ENCODE peak calls at places on chromosomes 3 and 15, in eight cellular contexts. One of them, this sample, is unnamed.
A peak's percentile ranks its signal among the peaks of the same experiment; 100 is the strongest.

GRCh38 chr3:149813367-149814281 is 609 bp downstream of the RNF13 start:
- DNase-seq in activated CD8-positive, alpha-beta memory T cell treated with anti-CD3 and anti-CD28 coated beads for 4 hours: no peak
- DNase-seq in dorsolateral prefrontal cortex: peak; percentile 22
- DNase-seq in activated T-helper 1 cell treated with anti-CD3 and anti-CD28 coated beads, Interleukin-2, amount 50 U/mL, for 16 hours: no peak
- DNase-seq in astrocyte of the spinal cord: peak; percentile 44
- DNase-seq in mesothelial cell of epicardium: no peak
- DNase-seq in IMR-90: peak; percentile 47
- DNase-seq in neural progenitor cell: peak; percentile 64
- DNase-seq in this sample: no peak

GRCh38 chr15:99021027-99021624 is 13.5 kb upstream of the PGPEP1L start:
- DNase-seq in activated CD8-positive, alpha-beta memory T cell treated with anti-CD3 and anti-CD28 coated beads for 4 hours: no peak
- DNase-seq in dorsolateral prefrontal cortex: no peak
- DNase-seq in activated T-helper 1 cell treated with anti-CD3 and anti-CD28 coated beads, Interleukin-2, amount 50 U/mL, for 16 hours: no peak
- DNase-seq in astrocyte of the spinal cord: no peak
- DNase-seq in mesothelial cell of epicardium: no peak
- DNase-seq in IMR-90: no peak
- DNase-seq in neural progenitor cell: no peak
- DNase-seq in this sample: no peak

GRCh38 chr3:134423153-134423552 is 48.9 kb upstream of the AMOTL2 start:
- DNase-seq in activated CD8-positive, alpha-beta memory T cell treated with anti-CD3 and anti-CD28 coated beads for 4 hours: no peak
- DNase-seq in dorsolateral prefrontal cortex: no peak
- DNase-seq in activated T-helper 1 cell treated with anti-CD3 and anti-CD28 coated beads, Interleukin-2, amount 50 U/mL, for 16 hours: no peak
- DNase-seq in astrocyte of the spinal cord: peak; percentile 61
- DNase-seq in mesothelial cell of epicardium: no peak
- DNase-seq in IMR-90: peak; percentile 74
- DNase-seq in neural progenitor cell: peak; percentile 51
- DNase-seq in this sample: no peak

GRCh38 chr15:60093273-60094067 is 89.4 kb downstream of the FOXB1 start:
- DNase-seq in activated CD8-positive, alpha-beta memory T cell treated with anti-CD3 and anti-CD28 coated beads for 4 hours: no peak
- DNase-seq in dorsolateral prefrontal cortex: no peak
- DNase-seq in activated T-helper 1 cell treated with anti-CD3 and anti-CD28 coated beads, Interleukin-2, amount 50 U/mL, for 16 hours: no peak
- DNase-seq in astrocyte of the spinal cord: no peak
- DNase-seq in mesothelial cell of epicardium: no peak
- DNase-seq in IMR-90: no peak
- DNase-seq in neural progenitor cell: no peak
- DNase-seq in this sample: no peak

GRCh38 chr3:118534519-118534918 is 500.1 kb downstream of the IGSF11 start:
- DNase-seq in activated CD8-positive, alpha-beta memory T cell treated with anti-CD3 and anti-CD28 coated beads for 4 hours: no peak
- DNase-seq in dorsolateral prefrontal cortex: no peak
- DNase-seq in activated T-helper 1 cell treated with anti-CD3 and anti-CD28 coated beads, Interleukin-2, amount 50 U/mL, for 16 hours: no peak
- DNase-seq in astrocyte of the spinal cord: no peak
- DNase-seq in mesothelial cell of epicardium: no peak
- DNase-seq in IMR-90: no peak
- DNase-seq in neural progenitor cell: no peak
- DNase-seq in this sample: no peak

GRCh38 chr3:40971191-40972168 is 227.8 kb upstream of the CTNNB1 start:
- DNase-seq in activated CD8-positive, alpha-beta memory T cell treated with anti-CD3 and anti-CD28 coated beads for 4 hours: no peak
- DNase-seq in dorsolateral prefrontal cortex: no peak
- DNase-seq in activated T-helper 1 cell treated with anti-CD3 and anti-CD28 coated beads, Interleukin-2, amount 50 U/mL, for 16 hours: no peak
- DNase-seq in astrocyte of the spinal cord: peak; percentile 99
- DNase-seq in mesothelial cell of epicardium: no peak
- DNase-seq in IMR-90: peak; percentile 86
- DNase-seq in neural progenitor cell: no peak
- DNase-seq in this sample: no peak

GRCh38 chr15:87461621-87462020 is 794.9 kb downstream of the NTRK3 start:
- DNase-seq in activated CD8-positive, alpha-beta memory T cell treated with anti-CD3 and anti-CD28 coated beads for 4 hours: no peak
- DNase-seq in dorsolateral prefrontal cortex: no peak
- DNase-seq in activated T-helper 1 cell treated with anti-CD3 and anti-CD28 coated beads, Interleukin-2, amount 50 U/mL, for 16 hours: no peak
- DNase-seq in astrocyte of the spinal cord: no peak
- DNase-seq in mesothelial cell of epicardium: no peak
- DNase-seq in IMR-90: no peak
- DNase-seq in neural progenitor cell: no peak
- DNase-seq in this sample: no peak

GRCh38 chr3:127682576-127682975 is 9.8 kb downstream of the ABTB1 start:
- DNase-seq in activated CD8-positive, alpha-beta memory T cell treated with anti-CD3 and anti-CD28 coated beads for 4 hours: no peak
- DNase-seq in dorsolateral prefrontal cortex: peak; percentile 13
- DNase-seq in activated T-helper 1 cell treated with anti-CD3 and anti-CD28 coated beads, Interleukin-2, amount 50 U/mL, for 16 hours: no peak
- DNase-seq in astrocyte of the spinal cord: no peak
- DNase-seq in mesothelial cell of epicardium: no peak
- DNase-seq in IMR-90: no peak
- DNase-seq in neural progenitor cell: no peak
- DNase-seq in this sample: no peak

GRCh38 chr3:147355104-147355854 is 51.1 kb downstream of the ZIC4 start:
- DNase-seq in activated CD8-positive, alpha-beta memory T cell treated with anti-CD3 and anti-CD28 coated beads for 4 hours: no peak
- DNase-seq in dorsolateral prefrontal cortex: no peak
- DNase-seq in activated T-helper 1 cell treated with anti-CD3 and anti-CD28 coated beads, Interleukin-2, amount 50 U/mL, for 16 hours: no peak
- DNase-seq in astrocyte of the spinal cord: no peak
- DNase-seq in mesothelial cell of epicardium: no peak
- DNase-seq in IMR-90: no peak
- DNase-seq in neural progenitor cell: peak; percentile 63
- DNase-seq in this sample: no peak

GRCh38 chr15:82648257-82649103 is 1.3 kb upstream of the CPEB1 start:
- DNase-seq in activated CD8-positive, alpha-beta memory T cell treated with anti-CD3 and anti-CD28 coated beads for 4 hours: no peak
- DNase-seq in dorsolateral prefrontal cortex: no peak
- DNase-seq in activated T-helper 1 cell treated with anti-CD3 and anti-CD28 coated beads, Interleukin-2, amount 50 U/mL, for 16 hours: no peak
- DNase-seq in astrocyte of the spinal cord: no peak
- DNase-seq in mesothelial cell of epicardium: no peak
- DNase-seq in IMR-90: no peak
- DNase-seq in neural progenitor cell: peak; percentile 65
- DNase-seq in this sample: no peak

GRCh38 chr3:142595581-142595950 is 627 bp upstream of the PLS1 start:
- DNase-seq in activated CD8-positive, alpha-beta memory T cell treated with anti-CD3 and anti-CD28 coated beads for 4 hours: no peak
- DNase-seq in dorsolateral prefrontal cortex: no peak
- DNase-seq in activated T-helper 1 cell treated with anti-CD3 and anti-CD28 coated beads, Interleukin-2, amount 50 U/mL, for 16 hours: no peak
- DNase-seq in astrocyte of the spinal cord: peak; percentile 87
- DNase-seq in mesothelial cell of epicardium: no peak
- DNase-seq in IMR-90: peak; percentile 86
- DNase-seq in neural progenitor cell: no peak
- DNase-seq in this sample: no peak

GRCh38 chr15:42035362-42035761 is 14.5 kb upstream of the PLA2G4E start:
- DNase-seq in activated CD8-positive, alpha-beta memory T cell treated with anti-CD3 and anti-CD28 coated beads for 4 hours: no peak
- DNase-seq in dorsolateral prefrontal cortex: no peak
- DNase-seq in activated T-helper 1 cell treated with anti-CD3 and anti-CD28 coated beads, Interleukin-2, amount 50 U/mL, for 16 hours: no peak
- DNase-seq in astrocyte of the spinal cord: no peak
- DNase-seq in mesothelial cell of epicardium: no peak
- DNase-seq in IMR-90: peak; percentile 11
- DNase-seq in neural progenitor cell: no peak
- DNase-seq in this sample: no peak

GRCh38 chr3:125062904-125063618 is 7.3 kb upstream of the HEG1 start:
- DNase-seq in activated CD8-positive, alpha-beta memory T cell treated with anti-CD3 and anti-CD28 coated beads for 4 hours: no peak
- DNase-seq in dorsolateral prefrontal cortex: no peak
- DNase-seq in activated T-helper 1 cell treated with anti-CD3 and anti-CD28 coated beads, Interleukin-2, amount 50 U/mL, for 16 hours: no peak
- DNase-seq in astrocyte of the spinal cord: peak; percentile 91
- DNase-seq in mesothelial cell of epicardium: no peak
- DNase-seq in IMR-90: peak; percentile 97
- DNase-seq in neural progenitor cell: no peak
- DNase-seq in this sample: no peak

GRCh38 chr15:67013696-67014095 is 51.7 kb upstream of the SMAD3 start:
- DNase-seq in activated CD8-positive, alpha-beta memory T cell treated with anti-CD3 and anti-CD28 coated beads for 4 hours: no peak
- DNase-seq in dorsolateral prefrontal cortex: no peak
- DNase-seq in activated T-helper 1 cell treated with anti-CD3 and anti-CD28 coated beads, Interleukin-2, amount 50 U/mL, for 16 hours: no peak
- DNase-seq in astrocyte of the spinal cord: peak; percentile 92
- DNase-seq in mesothelial cell of epicardium: no peak
- DNase-seq in IMR-90: peak; percentile 80
- DNase-seq in neural progenitor cell: peak; percentile 75
- DNase-seq in this sample: no peak

GRCh38 chr3:5136619-5137429 is 14.7 kb downstream of the ARL8B start:
- DNase-seq in activated CD8-positive, alpha-beta memory T cell treated with anti-CD3 and anti-CD28 coated beads for 4 hours: no peak
- DNase-seq in dorsolateral prefrontal cortex: no peak
- DNase-seq in activated T-helper 1 cell treated with anti-CD3 and anti-CD28 coated beads, Interleukin-2, amount 50 U/mL, for 16 hours: no peak
- DNase-seq in astrocyte of the spinal cord: peak; percentile 36
- DNase-seq in mesothelial cell of epicardium: no peak
- DNase-seq in IMR-90: peak; percentile 28
- DNase-seq in neural progenitor cell: peak; percentile 30
- DNase-seq in this sample: no peak

GRCh38 chr15:88604972-88605506 is 16.1 kb upstream of the AEN start:
- DNase-seq in activated CD8-positive, alpha-beta memory T cell treated with anti-CD3 and anti-CD28 coated beads for 4 hours: no peak
- DNase-seq in dorsolateral prefrontal cortex: no peak
- DNase-seq in activated T-helper 1 cell treated with anti-CD3 and anti-CD28 coated beads, Interleukin-2, amount 50 U/mL, for 16 hours: no peak
- DNase-seq in astrocyte of the spinal cord: no peak
- DNase-seq in mesothelial cell of epicardium: no peak
- DNase-seq in IMR-90: no peak
- DNase-seq in neural progenitor cell: peak; percentile 55
- DNase-seq in this sample: no peak

GRCh38 chr3:28982906-28983305 is 298.0 kb upstream of the RBMS3 start:
- DNase-seq in activated CD8-positive, alpha-beta memory T cell treated with anti-CD3 and anti-CD28 coated beads for 4 hours: no peak
- DNase-seq in dorsolateral prefrontal cortex: no peak
- DNase-seq in activated T-helper 1 cell treated with anti-CD3 and anti-CD28 coated beads, Interleukin-2, amount 50 U/mL, for 16 hours: no peak
- DNase-seq in astrocyte of the spinal cord: no peak
- DNase-seq in mesothelial cell of epicardium: no peak
- DNase-seq in IMR-90: no peak
- DNase-seq in neural progenitor cell: no peak
- DNase-seq in this sample: no peak

GRCh38 chr3:141905129-141905528 is 28.7 kb downstream of the ATP1B3 start:
- DNase-seq in activated CD8-positive, alpha-beta memory T cell treated with anti-CD3 and anti-CD28 coated beads for 4 hours: no peak
- DNase-seq in dorsolateral prefrontal cortex: no peak
- DNase-seq in activated T-helper 1 cell treated with anti-CD3 and anti-CD28 coated beads, Interleukin-2, amount 50 U/mL, for 16 hours: no peak
- DNase-seq in astrocyte of the spinal cord: peak; percentile 32
- DNase-seq in mesothelial cell of epicardium: no peak
- DNase-seq in IMR-90: peak; percentile 19
- DNase-seq in neural progenitor cell: no peak
- DNase-seq in this sample: no peak

GRCh38 chr3:71078723-71079525 is 504.6 kb downstream of the FOXP1 start:
- DNase-seq in activated CD8-positive, alpha-beta memory T cell treated with anti-CD3 and anti-CD28 coated beads for 4 hours: no peak
- DNase-seq in dorsolateral prefrontal cortex: no peak
- DNase-seq in activated T-helper 1 cell treated with anti-CD3 and anti-CD28 coated beads, Interleukin-2, amount 50 U/mL, for 16 hours: no peak
- DNase-seq in astrocyte of the spinal cord: no peak
- DNase-seq in mesothelial cell of epicardium: no peak
- DNase-seq in IMR-90: no peak
- DNase-seq in neural progenitor cell: no peak
- DNase-seq in this sample: no peak

GRCh38 chr3:66355394-66355793 is 134.6 kb downstream of the SLC25A26 start:
- DNase-seq in activated CD8-positive, alpha-beta memory T cell treated with anti-CD3 and anti-CD28 coated beads for 4 hours: no peak
- DNase-seq in dorsolateral prefrontal cortex: no peak
- DNase-seq in activated T-helper 1 cell treated with anti-CD3 and anti-CD28 coated beads, Interleukin-2, amount 50 U/mL, for 16 hours: no peak
- DNase-seq in astrocyte of the spinal cord: no peak
- DNase-seq in mesothelial cell of epicardium: no peak
- DNase-seq in IMR-90: no peak
- DNase-seq in neural progenitor cell: no peak
- DNase-seq in this sample: no peak

GRCh38 chr3:24086597-24087369 is 141.7 kb downstream of the NR1D2 start:
- DNase-seq in activated CD8-positive, alpha-beta memory T cell treated with anti-CD3 and anti-CD28 coated beads for 4 hours: no peak
- DNase-seq in dorsolateral prefrontal cortex: no peak
- DNase-seq in activated T-helper 1 cell treated with anti-CD3 and anti-CD28 coated beads, Interleukin-2, amount 50 U/mL, for 16 hours: no peak
- DNase-seq in astrocyte of the spinal cord: peak; percentile 27
- DNase-seq in mesothelial cell of epicardium: no peak
- DNase-seq in IMR-90: no peak
- DNase-seq in neural progenitor cell: peak; percentile 85
- DNase-seq in this sample: no peak

GRCh38 chr3:23547905-23548304 is 257.9 kb upstream of the UBE2E1 start:
- DNase-seq in activated CD8-positive, alpha-beta memory T cell treated with anti-CD3 and anti-CD28 coated beads for 4 hours: no peak
- DNase-seq in dorsolateral prefrontal cortex: no peak
- DNase-seq in activated T-helper 1 cell treated with anti-CD3 and anti-CD28 coated beads, Interleukin-2, amount 50 U/mL, for 16 hours: no peak
- DNase-seq in astrocyte of the spinal cord: no peak
- DNase-seq in mesothelial cell of epicardium: no peak
- DNase-seq in IMR-90: peak; percentile 40
- DNase-seq in neural progenitor cell: no peak
- DNase-seq in this sample: no peak

GRCh38 chr3:32861681-32862080 is 43.9 kb downstream of the TRIM71 start:
- DNase-seq in activated CD8-positive, alpha-beta memory T cell treated with anti-CD3 and anti-CD28 coated beads for 4 hours: no peak
- DNase-seq in dorsolateral prefrontal cortex: no peak
- DNase-seq in activated T-helper 1 cell treated with anti-CD3 and anti-CD28 coated beads, Interleukin-2, amount 50 U/mL, for 16 hours: no peak
- DNase-seq in astrocyte of the spinal cord: no peak
- DNase-seq in mesothelial cell of epicardium: no peak
- DNase-seq in IMR-90: no peak
- DNase-seq in neural progenitor cell: no peak
- DNase-seq in this sample: no peak

GRCh38 chr3:79419222-79419621 is 348.6 kb downstream of the ROBO1 start:
- DNase-seq in activated CD8-positive, alpha-beta memory T cell treated with anti-CD3 and anti-CD28 coated beads for 4 hours: no peak
- DNase-seq in dorsolateral prefrontal cortex: no peak
- DNase-seq in activated T-helper 1 cell treated with anti-CD3 and anti-CD28 coated beads, Interleukin-2, amount 50 U/mL, for 16 hours: no peak
- DNase-seq in astrocyte of the spinal cord: no peak
- DNase-seq in mesothelial cell of epicardium: no peak
- DNase-seq in IMR-90: no peak
- DNase-seq in neural progenitor cell: no peak
- DNase-seq in this sample: no peak

GRCh38 chr3:70621451-70621850 is 309.0 kb upstream of the MDFIC2 start:
- DNase-seq in activated CD8-positive, alpha-beta memory T cell treated with anti-CD3 and anti-CD28 coated beads for 4 hours: no peak
- DNase-seq in dorsolateral prefrontal cortex: no peak
- DNase-seq in activated T-helper 1 cell treated with anti-CD3 and anti-CD28 coated beads, Interleukin-2, amount 50 U/mL, for 16 hours: no peak
- DNase-seq in astrocyte of the spinal cord: no peak
- DNase-seq in mesothelial cell of epicardium: no peak
- DNase-seq in IMR-90: no peak
- DNase-seq in neural progenitor cell: no peak
- DNase-seq in this sample: no peak

GRCh38 chr15:42577514-42578031 is 2.2 kb downstream of the STARD9 start:
- DNase-seq in activated CD8-positive, alpha-beta memory T cell treated with anti-CD3 and anti-CD28 coated beads for 4 hours: no peak
- DNase-seq in dorsolateral prefrontal cortex: no peak
- DNase-seq in activated T-helper 1 cell treated with anti-CD3 and anti-CD28 coated beads, Interleukin-2, amount 50 U/mL, for 16 hours: no peak
- DNase-seq in astrocyte of the spinal cord: peak; percentile 85
- DNase-seq in mesothelial cell of epicardium: no peak
- DNase-seq in IMR-90: peak; percentile 79
- DNase-seq in neural progenitor cell: no peak
- DNase-seq in this sample: peak; percentile 23

GRCh38 chr15:70956196-70956595 is 63.6 kb downstream of the LRRC49 start:
- DNase-seq in activated CD8-positive, alpha-beta memory T cell treated with anti-CD3 and anti-CD28 coated beads for 4 hours: no peak
- DNase-seq in dorsolateral prefrontal cortex: no peak
- DNase-seq in activated T-helper 1 cell treated with anti-CD3 and anti-CD28 coated beads, Interleukin-2, amount 50 U/mL, for 16 hours: no peak
- DNase-seq in astrocyte of the spinal cord: peak; percentile 6
- DNase-seq in mesothelial cell of epicardium: no peak
- DNase-seq in IMR-90: peak; percentile 34
- DNase-seq in neural progenitor cell: no peak
- DNase-seq in this sample: no peak

GRCh38 chr3:113629941-113630340 is 66.5 kb downstream of the USF3 start:
- DNase-seq in activated CD8-positive, alpha-beta memory T cell treated with anti-CD3 and anti-CD28 coated beads for 4 hours: no peak
- DNase-seq in dorsolateral prefrontal cortex: no peak
- DNase-seq in activated T-helper 1 cell treated with anti-CD3 and anti-CD28 coated beads, Interleukin-2, amount 50 U/mL, for 16 hours: no peak
- DNase-seq in astrocyte of the spinal cord: no peak
- DNase-seq in mesothelial cell of epicardium: no peak
- DNase-seq in IMR-90: no peak
- DNase-seq in neural progenitor cell: peak; percentile 11
- DNase-seq in this sample: no peak

GRCh38 chr3:120604784-120605183 is 8.6 kb downstream of the NDUFB4 start:
- DNase-seq in activated CD8-positive, alpha-beta memory T cell treated with anti-CD3 and anti-CD28 coated beads for 4 hours: no peak
- DNase-seq in dorsolateral prefrontal cortex: no peak
- DNase-seq in activated T-helper 1 cell treated with anti-CD3 and anti-CD28 coated beads, Interleukin-2, amount 50 U/mL, for 16 hours: no peak
- DNase-seq in astrocyte of the spinal cord: no peak
- DNase-seq in mesothelial cell of epicardium: no peak
- DNase-seq in IMR-90: no peak
- DNase-seq in neural progenitor cell: peak; percentile 43
- DNase-seq in this sample: no peak

GRCh38 chr3:37372669-37373068 is 198.3 kb upstream of the LRRFIP2 start:
- DNase-seq in activated CD8-positive, alpha-beta memory T cell treated with anti-CD3 and anti-CD28 coated beads for 4 hours: no peak
- DNase-seq in dorsolateral prefrontal cortex: no peak
- DNase-seq in activated T-helper 1 cell treated with anti-CD3 and anti-CD28 coated beads, Interleukin-2, amount 50 U/mL, for 16 hours: no peak
- DNase-seq in astrocyte of the spinal cord: no peak
- DNase-seq in mesothelial cell of epicardium: no peak
- DNase-seq in IMR-90: no peak
- DNase-seq in neural progenitor cell: no peak
- DNase-seq in this sample: no peak

This sample was measured in D721Med.